ENCODE peak calls at places on chromosomes 16 and 17, in six cellular contexts. One of them, this sample, is unnamed.

GRCh38 chr16:12086861-12087260 is 110.3 kb downstream of the SNX29 start:
- DNase-seq in omental fat pad: no peak
- DNase-seq in GM04504: no peak
- DNase-seq in lower leg skin: no peak
- DNase-seq in fibroblast of the aortic adventitia: no peak
- DNase-seq in fibroblast of lung: no peak
- DNase-seq in this sample: no peak

GRCh38 chr16:69535123-69536050 is 30.4 kb upstream of the NFAT5 start:
- DNase-seq in omental fat pad: no peak
- DNase-seq in fibroblast of the aortic adventitia: peak
- DNase-seq in GM04504: no peak
- DNase-seq in fibroblast of lung: peak
- DNase-seq in lower leg skin: no peak
- DNase-seq in this sample: no peak

GRCh38 chr17:38538906-38539305 is 66.8 kb downstream of the SRCIN1 start:
- DNase-seq in omental fat pad: no peak
- DNase-seq in fibroblast of lung: no peak
- DNase-seq in fibroblast of the aortic adventitia: no peak
- DNase-seq in lower leg skin: no peak
- DNase-seq in GM04504: no peak
- DNase-seq in this sample: no peak

GRCh38 chr17:49277638-49278037 is 47.1 kb upstream of the PHOSPHO1 start:
- DNase-seq in omental fat pad: no peak
- DNase-seq in fibroblast of lung: no peak
- DNase-seq in lower leg skin: no peak
- DNase-seq in fibroblast of the aortic adventitia: no peak
- DNase-seq in GM04504: no peak
- DNase-seq in this sample: no peak

GRCh38 chr17:19003966-19004600 is 481 bp downstream of the FAM83G start:
- DNase-seq in fibroblast of the aortic adventitia: peak
- DNase-seq in fibroblast of lung: peak
- DNase-seq in GM04504: no peak
- DNase-seq in lower leg skin: no peak
- DNase-seq in omental fat pad: no peak
- DNase-seq in this sample: no peak

GRCh38 chr16:22614271-22614947 is 103.7 kb downstream of the NPIPB5 start:
- DNase-seq in lower leg skin: no peak
- DNase-seq in omental fat pad: no peak
- DNase-seq in fibroblast of lung: no peak
- DNase-seq in fibroblast of the aortic adventitia: no peak
- DNase-seq in GM04504: no peak
- DNase-seq in this sample: no peak

GRCh38 chr17:17757391-17757791 is 76.1 kb downstream of the RAI1 start:
- DNase-seq in fibroblast of the aortic adventitia: no peak
- DNase-seq in GM04504: no peak
- DNase-seq in fibroblast of lung: no peak
- DNase-seq in lower leg skin: no peak
- DNase-seq in omental fat pad: no peak
- DNase-seq in this sample: no peak

GRCh38 chr16:85072947-85073346 is 39.3 kb downstream of the CIBAR2 start:
- DNase-seq in fibroblast of lung: peak
- DNase-seq in lower leg skin: peak
- DNase-seq in omental fat pad: no peak
- DNase-seq in GM04504: peak
- DNase-seq in fibroblast of the aortic adventitia: peak
- DNase-seq in this sample: no peak

GRCh38 chr17:37220609-37220953 is 155.2 kb upstream of the C17orf78 start:
- DNase-seq in omental fat pad: no peak
- DNase-seq in fibroblast of the aortic adventitia: peak
- DNase-seq in fibroblast of lung: peak
- DNase-seq in lower leg skin: no peak
- DNase-seq in GM04504: no peak
- DNase-seq in this sample: peak

This sample was measured in anterior cingulate cortex.